ENCODE peak calls at places on chromosomes 4 and X, in ten cellular contexts. O is hepatocyte; K is heart left ventricle; S is heart right ventricle; F is fibroblast of lung; G is Peyer's patch; Q is RWPE1; R is upper lobe of right lung; H is naive thymus-derived CD4-positive, alpha-beta T cell; N is H9. X is an unnamed sample.
A peak's percentile ranks its signal among the peaks of the same experiment; 100 is the strongest.

GRCh38 chrX:30888526-30889146 is 418 bp downstream of the TAB3 start:
- DNase-seq in O (peak; percentile 39), K (no peak), S (no peak), F (peak; percentile 5), G (peak; percentile 53), Q (no peak), R (no peak), H (peak; percentile 18), N (no peak), X (no peak)

GRCh38 chrX:2705036-2705435 is 13.9 kb downstream of the CD99 start:
- DNase-seq in O (no peak), K (no peak), S (no peak), F (peak; percentile 31), G (no peak), Q (no peak), R (no peak), H (peak; percentile 28), N (no peak), X (no peak)

GRCh38 chr4:122150896-122151295 is 1.2 kb upstream of the BLTP1 start:
- DNase-seq in O (no peak), K (no peak), S (no peak), F (no peak), G (no peak), Q (no peak), R (no peak), H (peak; percentile 40), N (no peak), X (no peak)

GRCh38 chr4:144579411-144580020 is 66.4 kb upstream of the HHIP start:
- DNase-seq in O (no peak), K (no peak), S (no peak), F (no peak), G (no peak), Q (peak; percentile 48), R (no peak), H (no peak), N (no peak), X (no peak)

GRCh38 chr4:123628288-123628687 is 231.7 kb downstream of the SPRY1 start:
- DNase-seq in O (no peak), K (no peak), S (no peak), F (no peak), G (no peak), Q (no peak), R (no peak), H (no peak), N (no peak), X (no peak)

GRCh38 chr4:78166582-78166981 is 109.5 kb downstream of the FRAS1 start:
- DNase-seq in O (no peak), K (no peak), S (no peak), F (no peak), G (no peak), Q (no peak), R (no peak), H (no peak), N (no peak), X (no peak)

GRCh38 chr4:129578336-129578735 is 482.4 kb downstream of the C4orf33 start:
- DNase-seq in O (no peak), K (no peak), S (no peak), F (no peak), G (no peak), Q (no peak), R (no peak), H (no peak), N (no peak), X (no peak)

GRCh38 chr4:70703695-70704332 is 15.5 kb downstream of the UTP3 start:
- DNase-seq in O (peak; percentile 12), K (no peak), S (no peak), F (peak; percentile 72), G (no peak), Q (peak; percentile 47), R (no peak), H (no peak), N (no peak), X (no peak)

GRCh38 chrX:10549280-10549679 is 71.1 kb downstream of the MID1 start:
- DNase-seq in O (no peak), K (no peak), S (no peak), F (no peak), G (no peak), Q (no peak), R (no peak), H (no peak), N (no peak), X (no peak)

GRCh38 chr4:33268776-33269175 is 2548.6 kb downstream of the PCDH7 start:
- DNase-seq in O (no peak), K (no peak), S (no peak), F (no peak), G (no peak), Q (no peak), R (no peak), H (no peak), N (no peak), X (no peak)

GRCh38 chr4:13570916-13571315 is 26.6 kb upstream of the NKX3-2 start:
- DNase-seq in O (no peak), K (no peak), S (no peak), F (peak; percentile 37), G (no peak), Q (no peak), R (no peak), H (no peak), N (no peak), X (no peak)

GRCh38 chr4:1600211-1600780 is 83.8 kb downstream of the FAM53A start:
- DNase-seq in O (no peak), K (no peak), S (peak; percentile 0), F (no peak), G (no peak), Q (no peak), R (peak; percentile 47), H (no peak), N (no peak), X (no peak)

GRCh38 chr4:112765317-112765989 is 128.5 kb downstream of the LARP7 start:
- DNase-seq in O (peak; percentile 40), K (no peak), S (no peak), F (peak; percentile 13), G (no peak), Q (no peak), R (no peak), H (no peak), N (no peak), X (no peak)

GRCh38 chr4:154009191-154009590 is 220.3 kb upstream of the SFRP2 start:
- DNase-seq in O (no peak), K (no peak), S (no peak), F (no peak), G (no peak), Q (peak; percentile 26), R (no peak), H (no peak), N (no peak), X (no peak)

GRCh38 chrX:100662791-100663190 is 18.8 kb downstream of the SRPX2 start:
- DNase-seq in O (no peak), K (no peak), S (no peak), F (peak; percentile 53), G (no peak), Q (no peak), R (no peak), H (no peak), N (no peak), X (no peak)

GRCh38 chrX:11968991-11969390 is 169.3 kb upstream of the FRMPD4 start:
- DNase-seq in O (no peak), K (no peak), S (no peak), F (peak; percentile 64), G (no peak), Q (no peak), R (no peak), H (no peak), N (no peak), X (no peak)

GRCh38 chr4:90357117-90357710 is 230.0 kb downstream of the CCSER1 start:
- DNase-seq in O (peak; percentile 58), K (no peak), S (no peak), F (peak; percentile 89), G (no peak), Q (peak; percentile 20), R (no peak), H (no peak), N (no peak), X (no peak)

GRCh38 chr4:41133619-41134018 is 80.7 kb downstream of the APBB2 start:
- DNase-seq in O (no peak), K (no peak), S (no peak), F (no peak), G (no peak), Q (no peak), R (no peak), H (no peak), N (no peak), X (no peak)
- H3K27ac ChIP-seq in O (peak overlapping the region; percentile 62), K (no peak overlapping the region), S (no peak overlapping the region), F (no peak overlapping the region), G (no peak overlapping the region), Q (peak overlapping the region; percentile 65), R (no peak overlapping the region), H (no peak overlapping the region), N (peak overlapping the region; percentile 26), X (no peak overlapping the region)

GRCh38 chrX:66000628-66001275 is 39.1 kb downstream of the VSIG4 start:
- DNase-seq in O (no peak), K (no peak), S (no peak), F (no peak), G (no peak), Q (no peak), R (no peak), H (no peak), N (no peak), X (no peak)
- H3K27ac ChIP-seq in O (no peak overlapping the region), K (no peak overlapping the region), S (no peak overlapping the region), F (no peak overlapping the region), G (no peak overlapping the region), Q (no peak overlapping the region), R (no peak overlapping the region), H (no peak overlapping the region), N (no peak overlapping the region), X (no peak overlapping the region)

DNA sequence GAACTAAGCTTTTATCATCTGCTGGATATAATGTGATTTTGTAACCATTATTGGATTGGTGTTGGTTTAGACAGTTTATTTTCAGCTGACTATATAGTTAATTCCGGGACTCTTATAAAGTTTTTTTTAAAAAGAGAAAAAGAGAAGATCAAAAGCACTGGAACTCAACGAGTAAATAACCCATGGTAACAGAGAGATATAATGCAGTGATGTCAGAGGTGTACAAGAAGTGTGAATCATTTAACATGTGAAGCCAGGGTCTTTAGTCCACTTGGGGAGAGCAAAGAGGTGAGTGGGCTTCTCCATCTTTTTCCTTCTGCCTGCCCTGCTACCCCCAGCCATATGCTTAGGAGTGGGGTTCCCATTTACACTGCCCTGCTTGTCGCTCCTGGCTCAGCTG is 3.2 kb downstream of the TMEM165 start:
- DNase-seq in O (no peak), K (no peak), S (no peak), F (no peak), G (no peak), Q (no peak), R (no peak), H (no peak), N (no peak), X (no peak)
- H3K27ac ChIP-seq in O (peak overlapping the region; percentile 100), K (no peak overlapping the region), S (peak overlapping the region; percentile 97), F (peak overlapping the region; percentile 96), G (no peak overlapping the region), Q (peak overlapping the region; percentile 59), R (peak overlapping the region; percentile 98), H (no peak overlapping the region), N (no peak overlapping the region), X (peak overlapping the region; percentile 98)

GRCh38 chr4:104507112-104507511 is 12.4 kb upstream of the CXXC4 start:
- DNase-seq in O (no peak), K (no peak), S (no peak), F (no peak), G (no peak), Q (no peak), R (no peak), H (no peak), N (no peak), X (no peak)

DNA sequence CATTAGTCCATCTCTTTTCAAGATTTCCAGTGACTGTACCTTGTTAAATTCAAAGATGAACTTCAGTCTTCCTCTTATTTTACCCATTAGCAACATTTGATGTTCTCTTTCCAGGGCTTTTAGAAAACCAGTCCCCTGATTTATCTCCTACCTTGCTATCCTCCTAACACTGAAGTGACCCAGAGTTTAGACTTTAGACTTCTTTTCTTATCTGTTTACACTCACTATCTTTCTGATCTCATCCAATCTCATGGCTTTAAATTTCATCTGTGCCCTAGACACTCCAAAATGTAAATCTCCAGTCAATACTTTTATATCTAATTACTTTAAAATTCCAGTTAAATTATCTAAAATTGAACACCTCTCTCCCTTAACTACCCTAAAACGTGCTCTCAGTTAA is 13.5 kb upstream of the CXXC4 start:
- DNase-seq in O (no peak), K (no peak), S (no peak), F (no peak), G (no peak), Q (no peak), R (no peak), H (no peak), N (no peak), X (no peak)
- H3K27ac ChIP-seq in O (peak overlapping the region; percentile 81), K (no peak overlapping the region), S (no peak overlapping the region), F (no peak overlapping the region), G (no peak overlapping the region), Q (no peak overlapping the region), R (no peak overlapping the region), H (no peak overlapping the region), N (no peak overlapping the region), X (no peak overlapping the region)

X was measured in pancreas.